ENCODE peak calls at places on chromosomes 16 and 17, in six cellular contexts. One of them, this sample, is unnamed.

GRCh38 chr17:29209073-29209472 is 28.9 kb upstream of the MYO18A start:
- DNase-seq in ovary: no peak
- DNase-seq in suprapubic skin: no peak
- DNase-seq in tibial artery: no peak
- DNase-seq in MM.1S: no peak
- DNase-seq in stomach: no peak
- DNase-seq in this sample: no peak

GRCh38 chr16:79066621-79067020 is 533.9 kb downstream of the MAF start:
- DNase-seq in stomach: peak; percentile 50
- DNase-seq in tibial artery: no peak
- DNase-seq in ovary: no peak
- DNase-seq in MM.1S: no peak
- DNase-seq in suprapubic skin: no peak
- DNase-seq in this sample: no peak

GRCh38 chr16:57091990-57092785 is at the start of gene CPNE2:
- DNase-seq in tibial artery: peak; percentile 84
- DNase-seq in stomach: peak; percentile 59
- DNase-seq in ovary: peak; percentile 78
- DNase-seq in suprapubic skin: no peak
- DNase-seq in MM.1S: peak; percentile 36
- DNase-seq in this sample: peak; percentile 42

GRCh38 chr17:42403150-42403549 is 14.9 kb upstream of the STAT3 start:
- DNase-seq in stomach: peak; percentile 28
- DNase-seq in tibial artery: no peak
- DNase-seq in MM.1S: no peak
- DNase-seq in ovary: no peak
- DNase-seq in suprapubic skin: no peak
- DNase-seq in this sample: no peak

GRCh38 chr17:6381526-6382135 is 53.3 kb downstream of the AIPL1 start:
- DNase-seq in stomach: no peak
- DNase-seq in tibial artery: no peak
- DNase-seq in MM.1S: no peak
- DNase-seq in suprapubic skin: no peak
- DNase-seq in ovary: no peak
- DNase-seq in this sample: no peak

GRCh38 chr16:711548-712320 is 3.2 kb upstream of the METRN start:
- DNase-seq in stomach: peak; percentile 83
- DNase-seq in tibial artery: peak; percentile 83
- DNase-seq in ovary: peak; percentile 77
- DNase-seq in suprapubic skin: no peak
- DNase-seq in MM.1S: peak; percentile 63
- DNase-seq in this sample: peak; percentile 69

GRCh38 chr17:51428668-51429486 is 168.5 kb downstream of the UTP18 start:
- DNase-seq in MM.1S: no peak
- DNase-seq in ovary: no peak
- DNase-seq in stomach: peak; percentile 42
- DNase-seq in suprapubic skin: no peak
- DNase-seq in tibial artery: no peak
- DNase-seq in this sample: no peak

GRCh38 chr17:48542114-48542955 is 2.6 kb downstream of the HOXB2 start:
- DNase-seq in tibial artery: no peak
- DNase-seq in stomach: no peak
- DNase-seq in suprapubic skin: no peak
- DNase-seq in ovary: no peak
- DNase-seq in MM.1S: no peak
- DNase-seq in this sample: peak; percentile 51

GRCh38 chr17:59561042-59561441 is 4.4 kb upstream of the DHX40 start:
- DNase-seq in suprapubic skin: no peak
- DNase-seq in ovary: no peak
- DNase-seq in MM.1S: peak; percentile 23
- DNase-seq in tibial artery: no peak
- DNase-seq in stomach: no peak
- DNase-seq in this sample: peak; percentile 30

GRCh38 chr17:81193470-81194224 is 27.6 kb upstream of the AATK start:
- DNase-seq in MM.1S: no peak
- DNase-seq in tibial artery: no peak
- DNase-seq in suprapubic skin: no peak
- DNase-seq in stomach: no peak
- DNase-seq in ovary: no peak
- DNase-seq in this sample: no peak

GRCh38 chr16:28151180-28151579 is 60.6 kb downstream of the XPO6 start:
- DNase-seq in tibial artery: no peak
- DNase-seq in suprapubic skin: no peak
- DNase-seq in stomach: no peak
- DNase-seq in MM.1S: no peak
- DNase-seq in ovary: no peak
- DNase-seq in this sample: no peak

GRCh38 chr16:81737885-81738536 is 41.1 kb upstream of the PLCG2 start:
- DNase-seq in suprapubic skin: peak; percentile 87
- DNase-seq in MM.1S: peak; percentile 64
- DNase-seq in ovary: peak; percentile 81
- DNase-seq in tibial artery: peak; percentile 82
- DNase-seq in stomach: peak; percentile 92
- DNase-seq in this sample: peak; percentile 87

GRCh38 chr16:88993006-88993787 is 16.2 kb upstream of the CBFA2T3 start:
- DNase-seq in MM.1S: no peak
- DNase-seq in ovary: no peak
- DNase-seq in suprapubic skin: no peak
- DNase-seq in tibial artery: no peak
- DNase-seq in stomach: no peak
- DNase-seq in this sample: no peak

GRCh38 chr17:45813051-45813731 is 29.1 kb downstream of the CRHR1 start:
- DNase-seq in tibial artery: no peak
- DNase-seq in stomach: no peak
- DNase-seq in ovary: no peak
- DNase-seq in MM.1S: no peak
- DNase-seq in suprapubic skin: no peak
- DNase-seq in this sample: no peak

GRCh38 chr16:4675864-4676786 is 17.2 kb upstream of the NUDT16L1 start:
- DNase-seq in MM.1S: no peak
- DNase-seq in stomach: no peak
- DNase-seq in suprapubic skin: no peak
- DNase-seq in ovary: peak; percentile 41
- DNase-seq in tibial artery: no peak
- DNase-seq in this sample: no peak

GRCh38 chr16:23031508-23032098 is 117.6 kb downstream of the USP31 start:
- DNase-seq in MM.1S: no peak
- DNase-seq in ovary: no peak
- DNase-seq in tibial artery: no peak
- DNase-seq in suprapubic skin: no peak
- DNase-seq in stomach: no peak
- DNase-seq in this sample: no peak

GRCh38 chr17:14152726-14153125 is 83.4 kb downstream of the COX10 start:
- DNase-seq in MM.1S: no peak
- DNase-seq in stomach: no peak
- DNase-seq in tibial artery: no peak
- DNase-seq in suprapubic skin: no peak
- DNase-seq in ovary: no peak
- DNase-seq in this sample: no peak

GRCh38 chr17:36824678-36825091 is 112.6 kb upstream of the LHX1 start:
- DNase-seq in stomach: no peak
- DNase-seq in tibial artery: no peak
- DNase-seq in MM.1S: no peak
- DNase-seq in ovary: no peak
- DNase-seq in suprapubic skin: no peak
- DNase-seq in this sample: peak; percentile 17

GRCh38 chr17:4706121-4706520 is 2.2 kb upstream of the PELP1 start:
- DNase-seq in MM.1S: no peak
- DNase-seq in tibial artery: no peak
- DNase-seq in ovary: no peak
- DNase-seq in suprapubic skin: no peak
- DNase-seq in stomach: no peak
- DNase-seq in this sample: no peak

GRCh38 chr17:67689534-67690177 is 28.1 kb upstream of the NOL11 start:
- DNase-seq in ovary: peak; percentile 45
- DNase-seq in suprapubic skin: no peak
- DNase-seq in tibial artery: no peak
- DNase-seq in stomach: peak; percentile 44
- DNase-seq in MM.1S: peak; percentile 81
- DNase-seq in this sample: peak; percentile 83

GRCh38 chr17:73901661-73902415 is 257.6 kb upstream of the SDK2 start:
- DNase-seq in ovary: no peak
- DNase-seq in tibial artery: no peak
- DNase-seq in suprapubic skin: no peak
- DNase-seq in stomach: peak; percentile 65
- DNase-seq in MM.1S: no peak
- DNase-seq in this sample: no peak

GRCh38 chr16:84228321-84228838 is 11.4 kb downstream of the KCNG4 start:
- DNase-seq in ovary: peak; percentile 82
- DNase-seq in tibial artery: peak; percentile 93
- DNase-seq in MM.1S: no peak
- DNase-seq in suprapubic skin: peak; percentile 72
- DNase-seq in stomach: no peak
- DNase-seq in this sample: peak; percentile 91

GRCh38 chr17:50560185-50560824 is at the start of gene CACNA1G:
- DNase-seq in suprapubic skin: peak; percentile 93
- DNase-seq in tibial artery: peak; percentile 95
- DNase-seq in stomach: peak; percentile 88
- DNase-seq in MM.1S: peak; percentile 88
- DNase-seq in ovary: peak; percentile 93
- DNase-seq in this sample: peak; percentile 79

GRCh38 chr17:83098241-83099085 is 19.1 kb downstream of the METRNL start:
- DNase-seq in tibial artery: no peak
- DNase-seq in MM.1S: no peak
- DNase-seq in ovary: no peak
- DNase-seq in suprapubic skin: no peak
- DNase-seq in stomach: no peak
- DNase-seq in this sample: no peak

GRCh38 chr17:83099086-83099540 is 19.7 kb downstream of the METRNL start:
- DNase-seq in suprapubic skin: no peak
- DNase-seq in stomach: no peak
- DNase-seq in MM.1S: no peak
- DNase-seq in ovary: no peak
- DNase-seq in tibial artery: no peak
- DNase-seq in this sample: no peak

GRCh38 chr17:83100220-83100852 is 20.9 kb downstream of the METRNL start:
- DNase-seq in stomach: peak; percentile 55
- DNase-seq in MM.1S: no peak
- DNase-seq in ovary: no peak
- DNase-seq in suprapubic skin: no peak
- DNase-seq in tibial artery: peak; percentile 91
- DNase-seq in this sample: no peak

GRCh38 chr17:83100853-83101391 is 21.5 kb downstream of the METRNL start:
- DNase-seq in MM.1S: peak; percentile 63
- DNase-seq in tibial artery: no peak
- DNase-seq in ovary: no peak
- DNase-seq in stomach: no peak
- DNase-seq in suprapubic skin: no peak
- DNase-seq in this sample: no peak

DNA sequence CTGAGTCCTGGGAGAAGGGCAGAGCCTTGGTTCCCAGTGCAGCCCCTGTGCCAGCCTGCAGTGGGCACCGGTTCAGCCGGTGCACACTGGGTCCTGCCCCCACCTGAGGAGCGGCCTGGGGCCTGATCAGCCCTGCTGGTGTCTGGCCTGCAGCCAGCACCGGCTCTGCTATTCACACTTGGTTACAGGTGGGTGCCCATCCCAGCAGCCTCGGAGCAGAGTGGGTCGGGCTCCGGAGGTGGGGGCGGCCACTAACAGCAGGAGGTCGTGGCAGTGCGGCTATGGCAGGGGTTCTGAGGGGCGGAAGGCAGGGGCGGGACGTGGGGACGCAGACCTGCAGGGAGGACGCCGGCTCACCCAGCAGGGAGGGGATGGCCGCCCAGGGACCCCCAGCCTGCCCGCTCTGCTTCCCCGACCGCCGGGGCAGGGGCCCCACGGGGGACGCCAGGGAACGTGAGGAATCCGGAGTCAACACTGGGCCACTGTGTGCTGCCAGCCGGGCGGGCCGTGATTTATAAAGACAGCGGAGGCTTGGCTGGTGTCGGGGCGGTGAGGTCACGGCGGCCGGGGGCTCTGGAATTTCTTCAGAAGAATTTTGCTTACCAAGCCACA is 20.3 kb downstream of the METRNL start:
- DNase-seq in MM.1S: no peak
- DNase-seq in tibial artery: peak; percentile 89
- DNase-seq in suprapubic skin: no peak
- DNase-seq in stomach: peak; percentile 66
- DNase-seq in ovary: no peak
- DNase-seq in this sample: no peak
- TF ChIP-seq CTCF in MM.1S: no peak
- TF ChIP-seq CTCF in tibial artery: no peak
- TF ChIP-seq CTCF in suprapubic skin: no peak
- TF ChIP-seq CTCF in stomach: no peak
- TF ChIP-seq CTCF in ovary: no peak
- TF ChIP-seq CTCF in this sample: no peak

DNA sequence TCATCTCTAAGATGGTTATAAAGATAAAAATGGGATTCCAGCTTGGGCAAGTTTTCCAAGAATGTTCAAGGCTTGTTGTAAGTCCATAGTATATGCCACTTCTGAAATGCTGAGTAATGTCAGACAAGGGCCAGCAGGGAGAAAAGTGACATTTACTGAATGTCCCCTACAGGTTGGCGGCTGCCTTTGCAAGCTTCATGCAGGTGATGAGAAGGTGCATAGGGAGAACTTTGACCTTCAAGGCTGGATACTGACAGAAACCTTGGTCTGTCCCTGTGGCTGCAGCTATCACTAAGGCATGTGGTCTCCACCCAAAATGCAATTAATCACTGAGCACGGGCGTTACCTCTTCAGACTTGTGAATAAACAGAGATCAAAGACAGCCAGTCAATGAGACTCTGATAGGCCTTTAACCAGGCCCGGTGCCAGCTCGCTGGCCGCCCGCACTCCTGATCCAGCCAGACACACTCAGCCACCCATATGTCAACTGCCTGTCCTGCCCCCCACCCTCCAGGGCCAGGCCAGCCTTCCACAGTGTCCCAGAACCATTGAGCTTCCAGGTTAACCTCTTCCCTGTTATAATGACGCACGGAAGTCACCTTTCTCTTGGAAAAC is 26.9 kb upstream of the AXIN2 start:
- DNase-seq in suprapubic skin: no peak
- DNase-seq in MM.1S: no peak
- DNase-seq in ovary: no peak
- DNase-seq in tibial artery: no peak
- DNase-seq in stomach: peak; percentile 77
- DNase-seq in this sample: no peak
- TF ChIP-seq CTCF in suprapubic skin: no peak
- TF ChIP-seq CTCF in MM.1S: no peak
- TF ChIP-seq CTCF in ovary: no peak
- TF ChIP-seq CTCF in tibial artery: no peak
- TF ChIP-seq CTCF in stomach: no peak
- TF ChIP-seq CTCF in this sample: no peak

DNA sequence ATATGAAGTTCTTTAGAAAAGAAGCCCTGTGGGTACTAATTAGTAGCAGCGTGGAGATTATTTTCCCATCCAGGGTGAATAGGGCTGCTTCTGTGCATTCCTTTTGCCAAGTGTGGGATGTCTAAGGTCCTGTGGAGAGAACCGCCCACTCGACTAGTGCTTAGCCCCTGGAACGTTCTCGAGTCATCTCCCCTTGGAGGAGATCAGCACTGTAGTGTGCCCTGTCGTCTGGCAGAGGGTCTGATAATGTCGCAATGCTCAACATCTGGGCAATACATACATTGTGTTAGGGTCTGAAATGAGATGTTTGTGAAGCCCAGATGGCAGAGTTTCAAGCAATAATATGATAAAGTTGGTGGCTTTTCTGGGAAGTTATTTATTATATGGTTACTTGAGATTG is 64.8 kb downstream of the SPECC1 start:
- DNase-seq in tibial artery: no peak
- DNase-seq in suprapubic skin: no peak
- DNase-seq in ovary: no peak
- DNase-seq in stomach: no peak
- DNase-seq in MM.1S: no peak
- DNase-seq in this sample: no peak
- TF ChIP-seq CTCF in tibial artery: no peak
- TF ChIP-seq CTCF in suprapubic skin: no peak
- TF ChIP-seq CTCF in ovary: no peak
- TF ChIP-seq CTCF in stomach: no peak
- TF ChIP-seq CTCF in MM.1S: no peak
- TF ChIP-seq CTCF in this sample: no peak

GRCh38 chr16:73067671-73068545 is 20.0 kb upstream of the ZFHX3 start:
- DNase-seq in suprapubic skin: no peak
- DNase-seq in stomach: no peak
- DNase-seq in MM.1S: no peak
- DNase-seq in tibial artery: peak; percentile 65
- DNase-seq in ovary: no peak
- DNase-seq in this sample: no peak
- TF ChIP-seq CTCF in suprapubic skin: no peak
- TF ChIP-seq CTCF in stomach: no peak
- TF ChIP-seq CTCF in MM.1S: no peak
- TF ChIP-seq CTCF in tibial artery: no peak
- TF ChIP-seq CTCF in ovary: no peak
- TF ChIP-seq CTCF in this sample: no peak

This sample was measured in fibroblast of pulmonary artery.